ENCODE peak calls at places on chromosomes 11 and 22, in five cellular contexts. One of them, this sample, is unnamed.

GRCh38 chr11:125887373-125888324 is at the start of gene HYLS1:
- DNase-seq in left colon: peak
- DNase-seq in activated effector memory CD4-positive, alpha-beta T cell treated with anti-CD3 and anti-CD28 coated beads, Interleukin-2, amount 50 U/mL, for 16 hours: peak
- DNase-seq in GM20000: peak
- DNase-seq in mucosa of gallbladder: peak
- DNase-seq in this sample: peak

GRCh38 chr11:108872781-108873291 is 208.0 kb downstream of the DDX10 start:
- DNase-seq in left colon: no peak
- DNase-seq in activated effector memory CD4-positive, alpha-beta T cell treated with anti-CD3 and anti-CD28 coated beads, Interleukin-2, amount 50 U/mL, for 16 hours: no peak
- DNase-seq in GM20000: no peak
- DNase-seq in mucosa of gallbladder: no peak
- DNase-seq in this sample: no peak

GRCh38 chr11:130403301-130403804 is 25.1 kb downstream of the ADAMTS8 start:
- DNase-seq in left colon: peak
- DNase-seq in activated effector memory CD4-positive, alpha-beta T cell treated with anti-CD3 and anti-CD28 coated beads, Interleukin-2, amount 50 U/mL, for 16 hours: no peak
- DNase-seq in GM20000: no peak
- DNase-seq in mucosa of gallbladder: peak
- DNase-seq in this sample: peak

GRCh38 chr22:48236261-48236660 is 1473.8 kb downstream of the TBC1D22A start:
- DNase-seq in left colon: no peak
- DNase-seq in activated effector memory CD4-positive, alpha-beta T cell treated with anti-CD3 and anti-CD28 coated beads, Interleukin-2, amount 50 U/mL, for 16 hours: no peak
- DNase-seq in GM20000: no peak
- DNase-seq in mucosa of gallbladder: no peak
- DNase-seq in this sample: no peak

GRCh38 chr11:870127-870413 is 27.4 kb downstream of the TSPAN4 start:
- DNase-seq in left colon: no peak
- DNase-seq in activated effector memory CD4-positive, alpha-beta T cell treated with anti-CD3 and anti-CD28 coated beads, Interleukin-2, amount 50 U/mL, for 16 hours: no peak
- DNase-seq in GM20000: no peak
- DNase-seq in mucosa of gallbladder: no peak
- DNase-seq in this sample: no peak

GRCh38 chr11:72014761-72015320 is 16.1 kb downstream of the IL18BP start:
- DNase-seq in left colon: no peak
- DNase-seq in activated effector memory CD4-positive, alpha-beta T cell treated with anti-CD3 and anti-CD28 coated beads, Interleukin-2, amount 50 U/mL, for 16 hours: no peak
- DNase-seq in GM20000: no peak
- DNase-seq in mucosa of gallbladder: no peak
- DNase-seq in this sample: no peak

GRCh38 chr22:43897751-43898261 is 6.0 kb upstream of the PNPLA5 start:
- DNase-seq in left colon: no peak
- DNase-seq in activated effector memory CD4-positive, alpha-beta T cell treated with anti-CD3 and anti-CD28 coated beads, Interleukin-2, amount 50 U/mL, for 16 hours: no peak
- DNase-seq in GM20000: no peak
- DNase-seq in mucosa of gallbladder: peak
- DNase-seq in this sample: peak

GRCh38 chr11:67417425-67417824 is 1.9 kb downstream of the CARNS1 start:
- DNase-seq in left colon: no peak
- DNase-seq in activated effector memory CD4-positive, alpha-beta T cell treated with anti-CD3 and anti-CD28 coated beads, Interleukin-2, amount 50 U/mL, for 16 hours: no peak
- DNase-seq in GM20000: no peak
- DNase-seq in mucosa of gallbladder: no peak
- DNase-seq in this sample: no peak

GRCh38 chr11:26766996-26767395 is 45.1 kb upstream of the SLC5A12 start:
- DNase-seq in left colon: no peak
- DNase-seq in activated effector memory CD4-positive, alpha-beta T cell treated with anti-CD3 and anti-CD28 coated beads, Interleukin-2, amount 50 U/mL, for 16 hours: no peak
- DNase-seq in GM20000: no peak
- DNase-seq in mucosa of gallbladder: no peak
- DNase-seq in this sample: no peak

GRCh38 chr11:86182976-86183584 is 61.5 kb upstream of the EED start:
- DNase-seq in left colon: peak
- DNase-seq in activated effector memory CD4-positive, alpha-beta T cell treated with anti-CD3 and anti-CD28 coated beads, Interleukin-2, amount 50 U/mL, for 16 hours: peak
- DNase-seq in GM20000: no peak
- DNase-seq in mucosa of gallbladder: peak
- DNase-seq in this sample: no peak

GRCh38 chr11:76839326-76839725 is 21.4 kb upstream of the ACER3 start:
- DNase-seq in left colon: peak
- DNase-seq in activated effector memory CD4-positive, alpha-beta T cell treated with anti-CD3 and anti-CD28 coated beads, Interleukin-2, amount 50 U/mL, for 16 hours: no peak
- DNase-seq in GM20000: no peak
- DNase-seq in mucosa of gallbladder: no peak
- DNase-seq in this sample: no peak

GRCh38 chr22:42560781-42561180 is 7.0 kb downstream of the SERHL2 start:
- DNase-seq in left colon: no peak
- DNase-seq in activated effector memory CD4-positive, alpha-beta T cell treated with anti-CD3 and anti-CD28 coated beads, Interleukin-2, amount 50 U/mL, for 16 hours: no peak
- DNase-seq in GM20000: no peak
- DNase-seq in mucosa of gallbladder: no peak
- DNase-seq in this sample: no peak

GRCh38 chr11:109329716-109330115 is 92.3 kb upstream of the C11orf87 start:
- DNase-seq in left colon: no peak
- DNase-seq in activated effector memory CD4-positive, alpha-beta T cell treated with anti-CD3 and anti-CD28 coated beads, Interleukin-2, amount 50 U/mL, for 16 hours: no peak
- DNase-seq in GM20000: no peak
- DNase-seq in mucosa of gallbladder: no peak
- DNase-seq in this sample: no peak

GRCh38 chr22:29039148-29039547 is 22.5 kb downstream of the C22orf31 start:
- DNase-seq in left colon: no peak
- DNase-seq in activated effector memory CD4-positive, alpha-beta T cell treated with anti-CD3 and anti-CD28 coated beads, Interleukin-2, amount 50 U/mL, for 16 hours: no peak
- DNase-seq in GM20000: no peak
- DNase-seq in mucosa of gallbladder: no peak
- DNase-seq in this sample: no peak

GRCh38 chr11:27977031-27977430 is 130.9 kb downstream of the KIF18A start:
- DNase-seq in left colon: no peak
- DNase-seq in activated effector memory CD4-positive, alpha-beta T cell treated with anti-CD3 and anti-CD28 coated beads, Interleukin-2, amount 50 U/mL, for 16 hours: no peak
- DNase-seq in GM20000: no peak
- DNase-seq in mucosa of gallbladder: no peak
- DNase-seq in this sample: peak

GRCh38 chr11:77079666-77080065 is 12.9 kb downstream of the CAPN5 start:
- DNase-seq in left colon: no peak
- DNase-seq in activated effector memory CD4-positive, alpha-beta T cell treated with anti-CD3 and anti-CD28 coated beads, Interleukin-2, amount 50 U/mL, for 16 hours: no peak
- DNase-seq in GM20000: no peak
- DNase-seq in mucosa of gallbladder: no peak
- DNase-seq in this sample: no peak

GRCh38 chr11:121367434-121367833 is 74.9 kb downstream of the SC5D start:
- DNase-seq in left colon: no peak
- DNase-seq in activated effector memory CD4-positive, alpha-beta T cell treated with anti-CD3 and anti-CD28 coated beads, Interleukin-2, amount 50 U/mL, for 16 hours: peak
- DNase-seq in GM20000: peak
- DNase-seq in mucosa of gallbladder: no peak
- DNase-seq in this sample: no peak

GRCh38 chr11:27183672-27184457 is 143.2 kb downstream of the BBOX1 start:
- DNase-seq in left colon: no peak
- DNase-seq in activated effector memory CD4-positive, alpha-beta T cell treated with anti-CD3 and anti-CD28 coated beads, Interleukin-2, amount 50 U/mL, for 16 hours: peak
- DNase-seq in GM20000: peak
- DNase-seq in mucosa of gallbladder: peak
- DNase-seq in this sample: peak

GRCh38 chr11:22703040-22703439 is 36.6 kb downstream of the GAS2 start:
- DNase-seq in left colon: peak
- DNase-seq in activated effector memory CD4-positive, alpha-beta T cell treated with anti-CD3 and anti-CD28 coated beads, Interleukin-2, amount 50 U/mL, for 16 hours: no peak
- DNase-seq in GM20000: peak
- DNase-seq in mucosa of gallbladder: peak
- DNase-seq in this sample: peak

GRCh38 chr22:32702421-32702820 is 99.1 kb upstream of the TIMP3 start:
- DNase-seq in left colon: no peak
- DNase-seq in activated effector memory CD4-positive, alpha-beta T cell treated with anti-CD3 and anti-CD28 coated beads, Interleukin-2, amount 50 U/mL, for 16 hours: no peak
- DNase-seq in GM20000: no peak
- DNase-seq in mucosa of gallbladder: no peak
- DNase-seq in this sample: no peak

GRCh38 chr11:78349114-78349513 is 68.5 kb downstream of the GAB2 start:
- DNase-seq in left colon: no peak
- DNase-seq in activated effector memory CD4-positive, alpha-beta T cell treated with anti-CD3 and anti-CD28 coated beads, Interleukin-2, amount 50 U/mL, for 16 hours: no peak
- DNase-seq in GM20000: no peak
- DNase-seq in mucosa of gallbladder: no peak
- DNase-seq in this sample: no peak

GRCh38 chr11:119789766-119790407 is 60.9 kb upstream of the NECTIN1 start:
- DNase-seq in left colon: no peak
- DNase-seq in activated effector memory CD4-positive, alpha-beta T cell treated with anti-CD3 and anti-CD28 coated beads, Interleukin-2, amount 50 U/mL, for 16 hours: no peak
- DNase-seq in GM20000: no peak
- DNase-seq in mucosa of gallbladder: no peak
- DNase-seq in this sample: no peak

GRCh38 chr11:121892131-121892681 is 223.8 kb downstream of the BLID start:
- DNase-seq in left colon: no peak
- DNase-seq in activated effector memory CD4-positive, alpha-beta T cell treated with anti-CD3 and anti-CD28 coated beads, Interleukin-2, amount 50 U/mL, for 16 hours: no peak
- DNase-seq in GM20000: no peak
- DNase-seq in mucosa of gallbladder: no peak
- DNase-seq in this sample: no peak

GRCh38 chr11:69436041-69436982 is 45.2 kb upstream of the LINC01488 start:
- DNase-seq in left colon: no peak
- DNase-seq in activated effector memory CD4-positive, alpha-beta T cell treated with anti-CD3 and anti-CD28 coated beads, Interleukin-2, amount 50 U/mL, for 16 hours: no peak
- DNase-seq in GM20000: no peak
- DNase-seq in mucosa of gallbladder: no peak
- DNase-seq in this sample: no peak

GRCh38 chr22:19912236-19912999 is 29.2 kb upstream of the COMT start:
- DNase-seq in left colon: no peak
- DNase-seq in activated effector memory CD4-positive, alpha-beta T cell treated with anti-CD3 and anti-CD28 coated beads, Interleukin-2, amount 50 U/mL, for 16 hours: no peak
- DNase-seq in GM20000: no peak
- DNase-seq in mucosa of gallbladder: no peak
- DNase-seq in this sample: no peak

GRCh38 chr22:40764743-40765441 is 54.3 kb downstream of the SLC25A17 start:
- DNase-seq in left colon: no peak
- DNase-seq in activated effector memory CD4-positive, alpha-beta T cell treated with anti-CD3 and anti-CD28 coated beads, Interleukin-2, amount 50 U/mL, for 16 hours: no peak
- DNase-seq in GM20000: peak
- DNase-seq in mucosa of gallbladder: no peak
- DNase-seq in this sample: no peak

GRCh38 chr11:57376095-57376812 is 4.7 kb downstream of the PRG3 start:
- DNase-seq in left colon: no peak
- DNase-seq in activated effector memory CD4-positive, alpha-beta T cell treated with anti-CD3 and anti-CD28 coated beads, Interleukin-2, amount 50 U/mL, for 16 hours: no peak
- DNase-seq in GM20000: peak
- DNase-seq in mucosa of gallbladder: no peak
- DNase-seq in this sample: no peak

GRCh38 chr22:19396934-19397728 is 34.4 kb downstream of the HIRA start:
- DNase-seq in left colon: no peak
- DNase-seq in activated effector memory CD4-positive, alpha-beta T cell treated with anti-CD3 and anti-CD28 coated beads, Interleukin-2, amount 50 U/mL, for 16 hours: no peak
- DNase-seq in GM20000: no peak
- DNase-seq in mucosa of gallbladder: no peak
- DNase-seq in this sample: no peak

GRCh38 chr11:46541593-46542371 is 52.0 kb downstream of the AMBRA1 start:
- DNase-seq in left colon: peak
- DNase-seq in activated effector memory CD4-positive, alpha-beta T cell treated with anti-CD3 and anti-CD28 coated beads, Interleukin-2, amount 50 U/mL, for 16 hours: no peak
- DNase-seq in GM20000: no peak
- DNase-seq in mucosa of gallbladder: peak
- DNase-seq in this sample: no peak

This sample was measured in SJSA1.